ENCODE peak calls at places on chromosomes 7 and 10, in eight cellular contexts. G is nucleus accumbens, S is kidney tubule cell, D is RCC 7860, H is GM20000, W is T-cell, X is posterior cingulate gyrus, C is Calu3. F is an unnamed sample.

GRCh38 chr10:94194256-94194655 is 168.5 kb downstream of the NOC3L start:
- DNase-seq in S (peak; percentile 77), C (no peak), W (no peak), X (no peak), D (peak; percentile 71), G (no peak), H (no peak), F (no peak)

GRCh38 chr10:78600740-78601139 is 468.0 kb upstream of the ZMIZ1 start:
- DNase-seq in D (no peak), S (no peak), X (no peak), G (no peak), W (no peak), C (no peak), H (no peak), F (no peak)

GRCh38 chr10:104862-105565 is 30.2 kb upstream of the ZMYND11 start:
- DNase-seq in C (no peak), W (no peak), G (no peak), X (peak; percentile 77), D (no peak), H (no peak), S (no peak), F (no peak)

GRCh38 chr7:3106353-3106752 is 62.7 kb upstream of the CARD11 start:
- DNase-seq in X (no peak), W (no peak), H (no peak), S (no peak), D (no peak), C (no peak), G (no peak), F (no peak)

GRCh38 chr7:141351175-141351574 is 200.0 kb upstream of the AGK start:
- DNase-seq in C (no peak), S (no peak), D (no peak), X (peak; percentile 79), G (no peak), W (no peak), H (no peak), F (no peak)

GRCh38 chr10:30374353-30374752 is 25.3 kb upstream of the MTPAP start:
- DNase-seq in H (no peak), G (no peak), W (no peak), C (no peak), S (no peak), D (no peak), X (peak; percentile 56), F (no peak)

GRCh38 chr7:137169282-137169698 is 174.2 kb downstream of the PTN start:
- DNase-seq in H (no peak), W (no peak), D (peak; percentile 32), G (peak; percentile 42), C (peak; percentile 29), X (peak; percentile 93), S (peak; percentile 69), F (no peak)

GRCh38 chr10:110389250-110389649 is 84.5 kb upstream of the SMNDC1 start:
- DNase-seq in D (no peak), H (no peak), X (peak; percentile 9), C (no peak), G (no peak), S (no peak), W (no peak), F (no peak)

GRCh38 chr7:121343302-121343701 is 14.5 kb downstream of the WNT16 start:
- DNase-seq in W (no peak), X (no peak), D (no peak), G (no peak), C (no peak), S (peak; percentile 40), H (no peak), F (no peak)

GRCh38 chr10:2202401-2202800 is 465.1 kb upstream of the ADARB2 start:
- DNase-seq in G (no peak), C (no peak), W (no peak), H (no peak), S (peak; percentile 60), X (no peak), D (peak; percentile 55), F (no peak)

GRCh38 chr7:34015656-34016055 is 110.3 kb downstream of the BMPER start:
- DNase-seq in C (no peak), H (no peak), D (no peak), X (no peak), S (no peak), G (no peak), W (no peak), F (no peak)

GRCh38 chr7:92904292-92905131 is 68.1 kb upstream of the CDK6 start:
- DNase-seq in D (peak; percentile 97), C (peak; percentile 60), W (peak; percentile 64), H (peak; percentile 67), X (no peak), S (peak; percentile 99), G (no peak), F (peak; percentile 49)

GRCh38 chr7:131909151-131909768 is 352.8 kb upstream of the PODXL start:
- DNase-seq in H (no peak), W (no peak), G (no peak), D (no peak), C (peak; percentile 15), S (no peak), X (peak; percentile 89), F (no peak)

GRCh38 chr7:138924551-138925225 is 56.5 kb downstream of the KIAA1549 start:
- DNase-seq in X (no peak), S (no peak), D (no peak), H (no peak), W (no peak), G (no peak), C (no peak), F (no peak)

GRCh38 chr10:29377333-29377961 is 88.6 kb downstream of the LYZL1 start:
- DNase-seq in D (peak; percentile 10), H (peak; percentile 49), S (peak; percentile 40), W (no peak), X (no peak), G (no peak), C (no peak), F (no peak)

GRCh38 chr7:44217133-44217714 is 16.4 kb downstream of the YKT6 start:
- DNase-seq in S (no peak), D (no peak), X (peak; percentile 81), H (no peak), C (no peak), W (no peak), G (no peak), F (no peak)

GRCh38 chr7:47763063-47763974 is 181.4 kb upstream of the TNS3 start:
- DNase-seq in W (no peak), C (peak; percentile 78), G (no peak), D (peak; percentile 78), X (no peak), S (peak; percentile 77), H (no peak), F (no peak)

GRCh38 chr10:117496616-117497028 is 45.9 kb upstream of the EMX2 start:
- DNase-seq in C (peak; percentile 72), D (peak; percentile 63), G (peak; percentile 71), H (peak; percentile 80), W (peak; percentile 55), X (peak; percentile 96), S (peak; percentile 90), F (peak; percentile 59)

GRCh38 chr7:24978837-24979469 is 1.0 kb downstream of the OSBPL3 start:
- DNase-seq in H (no peak), S (peak; percentile 69), X (peak; percentile 88), C (peak; percentile 44), D (peak; percentile 46), G (no peak), W (no peak), F (no peak)

GRCh38 chr10:134743-135600 is at the start of gene ZMYND11:
- DNase-seq in W (peak; percentile 41), C (peak; percentile 59), X (peak; percentile 91), D (peak; percentile 26), H (peak; percentile 93), G (no peak), S (peak; percentile 68), F (peak; percentile 75)

GRCh38 chr10:33617381-33617780 is 282.9 kb upstream of the NRP1 start:
- DNase-seq in X (no peak), D (no peak), W (no peak), G (no peak), S (no peak), H (no peak), C (no peak), F (no peak)

GRCh38 chr7:151383638-151384351 is 26.0 kb downstream of the WDR86 start:
- DNase-seq in S (no peak), H (no peak), C (no peak), X (peak; percentile 79), D (no peak), G (no peak), W (no peak), F (no peak)

GRCh38 chr10:16367899-16368298 is 68.9 kb upstream of the PTER start:
- DNase-seq in G (no peak), D (no peak), W (no peak), C (no peak), H (no peak), S (no peak), X (no peak), F (no peak)

GRCh38 chr10:103896225-103896624 is 21.8 kb downstream of the STN1 start:
- DNase-seq in C (peak; percentile 24), W (no peak), G (no peak), H (no peak), S (no peak), D (no peak), X (no peak), F (no peak)

GRCh38 chr10:93072225-93072712 is 1.4 kb upstream of the CYP26A1 start:
- DNase-seq in X (no peak), G (no peak), H (peak; percentile 30), D (no peak), W (no peak), S (peak; percentile 23), C (peak; percentile 30), F (no peak)

GRCh38 chr7:22921386-22922086 is 92.4 kb downstream of the HYCC1 start:
- DNase-seq in S (no peak), D (no peak), G (no peak), W (no peak), X (no peak), H (no peak), C (no peak), F (no peak)

GRCh38 chr7:133675510-133676218 is 422.8 kb downstream of the EXOC4 start:
- DNase-seq in S (no peak), H (no peak), C (no peak), X (no peak), G (no peak), W (no peak), D (no peak), F (no peak)

GRCh38 chr10:17523917-17524316 is 69.5 kb upstream of the ST8SIA6 start:
- DNase-seq in W (no peak), X (no peak), C (peak; percentile 9), D (no peak), G (no peak), S (no peak), H (no peak), F (no peak)

GRCh38 chr10:27741173-27742091 is 4.2 kb downstream of the MKX start:
- DNase-seq in H (peak; percentile 11), G (no peak), S (no peak), X (no peak), W (no peak), D (no peak), C (no peak), F (no peak)

GRCh38 chr7:126213876-126214275 is 1038.9 kb downstream of the GRM8 start:
- DNase-seq in D (no peak), W (no peak), C (no peak), H (no peak), S (no peak), G (no peak), X (no peak), F (no peak)

GRCh38 chr10:43816351-43817321 is 168.0 kb upstream of the ZNF32 start:
- DNase-seq in C (no peak), X (no peak), S (no peak), W (peak; percentile 70), H (peak; percentile 78), G (no peak), D (no peak), F (peak; percentile 81)

GRCh38 chr7:42678315-42678714 is 233.6 kb downstream of the C7orf25 start:
- DNase-seq in X (no peak), C (no peak), H (no peak), W (no peak), D (no peak), S (no peak), G (no peak), F (no peak)

GRCh38 chr10:133357293-133358151 is at the start of gene FUOM:
- DNase-seq in W (peak; percentile 58), D (no peak), X (peak; percentile 91), S (peak; percentile 46), H (peak; percentile 99), C (peak; percentile 29), G (no peak), F (peak; percentile 77)

GRCh38 chr7:132817844-132818427 is 241.7 kb upstream of the PLXNA4 start:
- DNase-seq in H (no peak), W (no peak), D (no peak), X (no peak), G (no peak), S (no peak), C (no peak), F (no peak)

F was measured in naive thymus-derived CD8-positive, alpha-beta T cell.